ENCODE peak calls at places on chromosomes 2 and 18, in nine cellular contexts. V is fibroblast of lung, Z is esophagus muscularis mucosa, Q is endothelial cell of umbilical vein, U is adrenal gland, L is SK-N-SH, S is dorsolateral prefrontal cortex, G is gastrocnemius medialis, X is GM23248. T is an unnamed sample.

GRCh38 chr2:75729861-75730260 is 19.1 kb upstream of the GCFC2 start:
- DNase-seq in V (peak), Z (no peak), Q (peak), U (no peak), L (peak), S (no peak), G (no peak), X (peak), T (no peak)

GRCh38 chr2:169260246-169260645 is 102.1 kb downstream of the LRP2 start:
- DNase-seq in V (no peak), Z (no peak), Q (no peak), U (no peak), L (no peak), S (no peak), G (no peak), X (no peak), T (no peak)

GRCh38 chr2:7788736-7789135 is 871.5 kb downstream of the RNF144A start:
- DNase-seq in V (no peak), Z (no peak), Q (no peak), U (no peak), L (no peak), S (no peak), G (no peak), X (no peak), T (no peak)

GRCh38 chr18:49094979-49095632 is 144.3 kb upstream of the SMAD7 start:
- DNase-seq in V (peak), Z (no peak), Q (peak), U (no peak), L (no peak), S (no peak), G (no peak), X (peak), T (no peak)

GRCh38 chr2:201363857-201364560 is 6.9 kb upstream of the FLACC1 start:
- DNase-seq in V (peak), Z (no peak), Q (peak), U (no peak), L (peak), S (no peak), G (no peak), X (peak), T (no peak)

GRCh38 chr2:3483227-3483985 is 35.9 kb downstream of the ADI1 start:
- DNase-seq in V (peak), Z (no peak), Q (peak), U (peak), L (no peak), S (peak), G (no peak), X (no peak), T (peak)

GRCh38 chr2:20443276-20443920 is 3.5 kb upstream of the RHOB start:
- DNase-seq in V (peak), Z (no peak), Q (peak), U (no peak), L (peak), S (no peak), G (no peak), X (peak), T (no peak)

GRCh38 chr18:3960142-3960541 is 495.0 kb downstream of the DLGAP1 start:
- DNase-seq in V (no peak), Z (no peak), Q (no peak), U (no peak), L (no peak), S (no peak), G (no peak), X (no peak), T (no peak)

GRCh38 chr18:58567453-58568196 is 61.3 kb downstream of the ALPK2 start:
- DNase-seq in V (peak), Z (no peak), Q (no peak), U (no peak), L (no peak), S (no peak), G (peak), X (peak), T (peak)

GRCh38 chr2:166612214-166612613 is 118.2 kb upstream of the SCN7A start:
- DNase-seq in V (no peak), Z (no peak), Q (no peak), U (no peak), L (no peak), S (no peak), G (no peak), X (no peak), T (no peak)

GRCh38 chr2:196449083-196449482 is 190.4 kb upstream of the CCDC150 start:
- DNase-seq in V (no peak), Z (no peak), Q (no peak), U (no peak), L (no peak), S (no peak), G (no peak), X (no peak), T (no peak)

GRCh38 chr18:78739843-78740677 is 239.6 kb upstream of the SALL3 start:
- DNase-seq in V (no peak), Z (no peak), Q (no peak), U (no peak), L (no peak), S (no peak), G (no peak), X (no peak), T (no peak)

GRCh38 chr18:78138993-78139496 is 840.6 kb upstream of the SALL3 start:
- DNase-seq in V (no peak), Z (no peak), Q (no peak), U (no peak), L (no peak), S (no peak), G (no peak), X (no peak), T (no peak)

GRCh38 chr18:63099848-63100625 is 219.5 kb downstream of the BCL2 start:
- DNase-seq in V (no peak), Z (peak), Q (no peak), U (no peak), L (no peak), S (no peak), G (peak), X (no peak), T (no peak)

GRCh38 chr2:101806123-101806522 is 108.6 kb downstream of the MAP4K4 start:
- DNase-seq in V (no peak), Z (no peak), Q (peak), U (no peak), L (no peak), S (no peak), G (no peak), X (peak), T (no peak)

GRCh38 chr2:102107741-102108070 is 34.8 kb upstream of the IL1R1 start:
- DNase-seq in V (peak), Z (no peak), Q (no peak), U (no peak), L (no peak), S (no peak), G (no peak), X (peak), T (no peak)

GRCh38 chr2:189798312-189799029 is 14.2 kb downstream of the PMS1 start:
- DNase-seq in V (peak), Z (no peak), Q (peak), U (no peak), L (peak), S (no peak), G (no peak), X (peak), T (no peak)

GRCh38 chr2:132741754-132742153 is 71.7 kb upstream of the LYPD1 start:
- DNase-seq in V (no peak), Z (no peak), Q (no peak), U (no peak), L (no peak), S (no peak), G (no peak), X (no peak), T (no peak)

DNA sequence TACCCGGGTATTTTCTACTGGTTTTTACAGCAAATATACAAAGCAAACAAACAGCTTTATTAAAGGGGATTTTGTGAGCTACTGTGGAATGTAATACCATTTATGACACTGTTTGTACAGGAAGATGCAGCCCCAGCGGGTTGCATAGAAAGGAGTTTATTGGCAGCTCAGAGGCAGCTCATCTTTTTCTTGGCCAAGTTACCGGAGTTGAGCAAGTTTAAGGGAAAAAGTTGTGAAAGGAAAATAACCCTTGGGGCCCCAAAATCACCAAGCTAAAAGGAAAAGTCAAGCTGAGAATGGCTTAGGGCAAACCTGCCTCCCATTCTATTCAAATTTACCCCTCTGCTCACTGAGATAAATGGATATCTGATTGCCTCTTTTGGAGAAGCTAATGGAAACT is 60.8 kb downstream of the MOB4 start:
- DNase-seq in V (peak), Z (peak), Q (peak), U (no peak), L (no peak), S (no peak), G (peak), X (peak), T (no peak)
- H3K27ac ChIP-seq in V (no peak), Z (no peak), Q (no peak), U (no peak), L (no peak), S (no peak), G (peak), X (peak), T (peak)

GRCh38 chr2:61218817-61219170 is 56.8 kb downstream of the C2orf74 start:
- DNase-seq in V (no peak), Z (no peak), Q (no peak), U (no peak), L (no peak), S (no peak), G (no peak), X (peak), T (no peak)

GRCh38 chr2:61220768-61221167 is 58.8 kb downstream of the C2orf74 start:
- DNase-seq in V (peak), Z (no peak), Q (no peak), U (no peak), L (no peak), S (no peak), G (no peak), X (peak), T (no peak)

GRCh38 chr2:61222567-61222966 is 60.6 kb downstream of the C2orf74 start:
- DNase-seq in V (no peak), Z (no peak), Q (no peak), U (no peak), L (no peak), S (no peak), G (no peak), X (no peak), T (no peak)

GRCh38 chr2:61218076-61218816 is 56.3 kb downstream of the C2orf74 start:
- DNase-seq in V (no peak), Z (no peak), Q (no peak), U (no peak), L (no peak), S (no peak), G (no peak), X (no peak), T (no peak)

DNA sequence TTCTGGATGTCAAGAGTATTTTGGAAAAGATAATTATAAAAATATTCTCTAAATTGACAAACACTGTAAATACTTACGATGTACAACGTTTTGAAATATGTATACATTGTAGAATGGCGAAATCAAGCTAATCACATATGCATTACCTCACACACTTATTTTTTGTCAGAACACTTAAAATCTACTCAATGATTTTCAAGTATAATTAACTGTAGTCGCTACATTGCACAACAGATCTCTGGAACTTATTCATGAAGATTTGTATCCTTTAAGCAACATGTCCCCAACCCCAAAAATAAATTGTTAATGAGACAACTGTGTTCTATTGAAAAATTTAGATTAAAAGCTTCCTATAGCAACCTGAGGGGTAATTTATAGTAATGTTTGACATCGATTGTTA is 59.8 kb downstream of the C2orf74 start:
- DNase-seq in V (no peak), Z (no peak), Q (no peak), U (no peak), L (no peak), S (no peak), G (no peak), X (no peak), T (no peak)
- H3K27ac ChIP-seq in V (no peak), Z (no peak), Q (no peak), U (no peak), L (no peak), S (no peak), G (no peak), X (no peak), T (no peak)

GRCh38 chr18:23499571-23499889 is 3.8 kb upstream of the RMC1 start:
- DNase-seq in V (no peak), Z (no peak), Q (no peak), U (no peak), L (no peak), S (no peak), G (no peak), X (no peak), T (no peak)
- H3K27ac ChIP-seq in V (no peak), Z (no peak), Q (no peak), U (no peak), L (no peak), S (no peak), G (no peak), X (no peak), T (no peak)

DNA sequence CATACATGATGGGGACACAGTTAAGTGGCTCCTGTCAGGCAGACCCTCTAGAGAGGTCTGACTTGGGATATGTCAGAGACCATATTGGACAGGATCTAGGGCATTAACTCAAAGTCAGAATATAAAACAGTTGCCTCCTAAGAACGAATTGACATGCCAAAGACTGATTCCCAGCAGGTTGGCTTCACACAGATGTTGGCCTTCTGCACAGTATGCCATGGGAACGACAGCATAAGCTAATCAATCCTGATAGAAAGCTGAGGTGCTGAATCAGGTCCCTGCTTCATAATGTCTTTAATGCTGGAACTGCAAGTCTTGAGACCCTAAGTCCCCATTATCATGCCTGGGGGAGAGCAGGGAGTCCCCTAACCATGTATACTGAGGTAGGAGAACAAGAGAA is 165.1 kb downstream of the SRBD1 start:
- DNase-seq in V (no peak), Z (no peak), Q (no peak), U (no peak), L (no peak), S (no peak), G (no peak), X (no peak), T (no peak)
- H3K27ac ChIP-seq in V (no peak), Z (no peak), Q (no peak), U (no peak), L (no peak), S (no peak), G (no peak), X (no peak), T (no peak)

GRCh38 chr2:233982421-233983121 is 65.4 kb downstream of the TRPM8 start:
- DNase-seq in V (peak), Z (no peak), Q (no peak), U (no peak), L (no peak), S (no peak), G (no peak), X (peak), T (no peak)

GRCh38 chr2:233981574-233982420 is 64.6 kb downstream of the TRPM8 start:
- DNase-seq in V (no peak), Z (no peak), Q (no peak), U (no peak), L (no peak), S (no peak), G (no peak), X (no peak), T (no peak)

GRCh38 chr2:233979748-233980147 is 62.6 kb downstream of the TRPM8 start:
- DNase-seq in V (no peak), Z (no peak), Q (no peak), U (no peak), L (no peak), S (no peak), G (no peak), X (peak), T (no peak)

GRCh38 chr2:233983445-233983844 is 66.3 kb downstream of the TRPM8 start:
- DNase-seq in V (no peak), Z (no peak), Q (no peak), U (no peak), L (no peak), S (no peak), G (no peak), X (no peak), T (no peak)

DNA sequence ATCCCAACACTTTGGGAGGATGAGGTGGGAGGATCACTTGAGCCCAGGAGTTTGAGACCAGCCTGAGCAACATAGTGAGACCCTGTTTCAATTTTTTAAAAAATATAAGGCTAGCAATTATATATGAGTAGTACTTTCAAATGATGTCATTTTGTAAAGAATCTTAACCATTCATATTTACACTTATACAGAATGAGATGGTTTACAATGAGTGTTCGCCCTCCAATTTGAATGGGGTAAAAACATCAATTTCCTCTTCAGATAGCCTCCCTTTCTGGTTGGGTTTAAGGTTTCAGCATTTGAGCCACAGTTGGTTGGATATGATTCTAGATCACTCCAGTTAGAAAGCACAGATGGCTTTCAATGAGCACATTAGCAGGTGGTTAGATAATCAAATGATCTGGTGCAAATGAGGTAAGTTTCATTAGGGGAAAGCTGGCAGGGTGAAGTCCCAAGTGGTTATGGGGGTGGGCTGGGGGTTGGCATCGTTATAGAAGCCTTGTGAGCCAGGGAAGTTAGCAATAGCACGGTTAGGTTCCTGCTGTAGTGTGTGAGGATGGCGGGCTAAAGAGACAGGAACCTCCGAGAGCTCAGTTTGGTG is 63.9 kb downstream of the TRPM8 start:
- DNase-seq in V (no peak), Z (no peak), Q (no peak), U (no peak), L (no peak), S (no peak), G (no peak), X (no peak), T (no peak)
- H3K27ac ChIP-seq in V (no peak), Z (no peak), Q (no peak), U (no peak), L (peak), S (no peak), G (no peak), X (no peak), T (peak)

DNA sequence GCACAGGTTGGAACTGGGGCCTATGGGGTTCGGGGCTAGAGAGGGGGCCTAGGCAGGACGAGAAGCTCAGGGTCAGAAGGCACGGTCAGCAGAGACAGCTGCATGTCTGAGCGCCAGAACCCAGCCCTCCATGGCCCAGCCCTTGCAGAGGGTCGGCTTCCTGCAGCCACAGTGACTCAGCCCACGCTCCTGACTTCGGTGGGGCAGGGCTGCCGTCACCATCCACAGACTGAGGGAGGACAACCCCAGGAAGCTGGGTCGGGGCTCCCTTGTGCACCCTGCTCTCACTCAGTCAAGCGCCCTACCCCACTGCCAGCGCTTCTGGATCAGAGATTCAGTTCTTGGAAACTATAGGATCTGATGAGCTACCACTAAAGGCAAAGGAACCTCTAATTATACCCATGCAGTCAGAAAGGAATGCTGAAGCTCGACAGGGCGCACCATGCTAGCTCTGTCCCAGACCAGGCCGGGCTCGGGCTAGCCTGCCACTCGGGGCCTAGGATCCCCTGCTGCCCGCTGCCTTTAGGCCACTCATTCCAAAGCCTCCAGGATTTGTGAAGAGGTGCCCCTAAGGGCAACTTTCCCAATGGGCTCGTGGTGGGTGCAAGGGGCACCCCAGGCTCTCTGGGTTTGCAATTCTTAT is 2.9 kb downstream of the ACTR1B start:
- DNase-seq in V (no peak), Z (peak), Q (no peak), U (no peak), L (no peak), S (no peak), G (no peak), X (no peak), T (no peak)
- H3K27ac ChIP-seq in V (no peak), Z (no peak), Q (no peak), U (no peak), L (no peak), S (peak), G (peak), X (no peak), T (no peak)

GRCh38 chr2:218474527-218474926 is 55.6 kb downstream of the VIL1 start:
- DNase-seq in V (no peak), Z (no peak), Q (no peak), U (no peak), L (no peak), S (no peak), G (no peak), X (no peak), T (no peak)

GRCh38 chr2:218470454-218470853 is 51.5 kb downstream of the VIL1 start:
- DNase-seq in V (no peak), Z (peak), Q (no peak), U (no peak), L (no peak), S (no peak), G (no peak), X (no peak), T (no peak)

GRCh38 chr2:218471070-218471469 is 52.1 kb downstream of the VIL1 start:
- DNase-seq in V (no peak), Z (no peak), Q (no peak), U (no peak), L (no peak), S (no peak), G (no peak), X (no peak), T (no peak)

GRCh38 chr2:218472980-218473379 is 54.1 kb downstream of the VIL1 start:
- DNase-seq in V (no peak), Z (no peak), Q (no peak), U (no peak), L (no peak), S (no peak), G (no peak), X (no peak), T (no peak)

DNA sequence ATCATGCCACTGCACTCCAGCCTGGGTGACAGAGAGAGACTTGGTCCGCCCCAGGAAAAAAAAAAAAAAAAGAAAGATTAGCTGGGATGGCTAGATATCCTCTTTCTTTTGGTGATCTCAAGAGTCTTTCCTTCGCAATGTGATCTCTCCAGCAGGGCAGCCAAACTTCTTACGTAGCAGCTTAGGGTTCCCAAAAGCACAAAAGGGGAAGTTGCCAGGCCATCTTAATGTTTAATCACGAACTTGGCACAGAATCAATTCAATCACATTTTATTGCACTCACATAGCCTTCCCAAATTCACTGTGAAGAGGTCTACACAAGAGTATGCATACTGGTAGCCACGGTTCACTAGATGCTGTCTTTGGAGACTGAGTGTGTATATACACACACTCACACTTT is 53.1 kb downstream of the VIL1 start:
- DNase-seq in V (no peak), Z (peak), Q (no peak), U (no peak), L (no peak), S (no peak), G (no peak), X (no peak), T (no peak)
- H3K27ac ChIP-seq in V (no peak), Z (no peak), Q (no peak), U (no peak), L (no peak), S (no peak), G (no peak), X (no peak), T (no peak)

GRCh38 chr2:9152975-9153402 is 53.6 kb upstream of the ASAP2 start:
- DNase-seq in V (peak), Z (no peak), Q (no peak), U (no peak), L (no peak), S (no peak), G (no peak), X (peak), T (no peak)
- H3K27ac ChIP-seq in V (no peak), Z (peak), Q (no peak), U (no peak), L (no peak), S (no peak), G (no peak), X (peak), T (peak)